ENCODE peak calls at places on chromosomes 7 and 10, in four cellular contexts. X is head of caudate nucleus, Z is EH, K is heart right ventricle. L is an unnamed sample.

GRCh38 chr10:34589275-34589674 is 225.8 kb downstream of the PARD3 start:
- DNase-seq in Z (no peak), K (no peak), X (no peak), L (no peak)

GRCh38 chr7:27709137-27710075 is 30.6 kb upstream of the TAX1BP1 start:
- DNase-seq in X (no peak), Z (peak), K (no peak), L (peak)

GRCh38 chr10:44822993-44823392 is 88.1 kb upstream of the TMEM72 start:
- DNase-seq in K (no peak), Z (no peak), X (no peak), L (peak)

GRCh38 chr7:151851160-151851751 is 25.7 kb downstream of the PRKAG2 start:
- DNase-seq in Z (no peak), X (peak), K (no peak), L (no peak)

GRCh38 chr7:3243256-3243655 is 57.8 kb upstream of the SDK1 start:
- DNase-seq in K (no peak), X (no peak), Z (no peak), L (no peak)

GRCh38 chr10:114604357-114605129 is 53.5 kb downstream of the ABLIM1 start:
- DNase-seq in K (no peak), Z (no peak), X (no peak), L (no peak)

GRCh38 chr10:112950714-112951348 is 784 bp downstream of the TCF7L2 start:
- DNase-seq in X (peak), K (peak), Z (peak), L (peak)

GRCh38 chr10:58475322-58476277 is 37.1 kb upstream of the BICC1 start:
- DNase-seq in Z (peak), K (no peak), X (no peak), L (no peak)

GRCh38 chr7:4297843-4298219 is 384.3 kb upstream of the FOXK1 start:
- DNase-seq in K (no peak), Z (no peak), X (no peak), L (no peak)

GRCh38 chr10:93572606-93573005 is 6.1 kb downstream of the FFAR4 start:
- DNase-seq in Z (no peak), K (no peak), X (no peak), L (no peak)

GRCh38 chr10:129063877-129064276 is 403.2 kb upstream of the MGMT start:
- DNase-seq in X (no peak), K (no peak), Z (no peak), L (no peak)

GRCh38 chr10:71052708-71053107 is 159.7 kb upstream of the UNC5B start:
- DNase-seq in X (no peak), Z (no peak), K (no peak), L (no peak)

GRCh38 chr7:4282434-4283223 is 399.5 kb upstream of the FOXK1 start:
- DNase-seq in Z (no peak), X (no peak), K (no peak), L (no peak)

GRCh38 chr7:35253680-35254495 is at the start of gene TBX20:
- DNase-seq in K (peak), Z (peak), X (no peak), L (no peak)

GRCh38 chr7:133512560-133512959 is 259.7 kb downstream of the EXOC4 start:
- DNase-seq in K (no peak), Z (peak), X (no peak), L (no peak)

GRCh38 chr10:50396491-50397311 is 145.4 kb upstream of the ASAH2 start:
- DNase-seq in K (no peak), X (no peak), Z (peak), L (no peak)

GRCh38 chr7:129210256-129210988 is 14.4 kb upstream of the AHCYL2 start:
- DNase-seq in K (peak), Z (peak), X (peak), L (peak)

GRCh38 chr7:142854505-142855400 is at the start of gene EPHB6:
- DNase-seq in X (peak), K (peak), Z (peak), L (peak)

GRCh38 chr7:757741-758163 is 30.7 kb upstream of the PRKAR1B start:
- DNase-seq in X (no peak), Z (no peak), K (no peak), L (no peak)

GRCh38 chr7:45709168-45710034 is 135.2 kb downstream of the ADCY1 start:
- DNase-seq in K (no peak), Z (peak), X (no peak), L (no peak)

GRCh38 chr7:117117172-117117571 is 163.9 kb downstream of the ST7 start:
- DNase-seq in X (no peak), K (no peak), Z (no peak), L (no peak)

GRCh38 chr7:120337308-120337907 is 64.4 kb downstream of the KCND2 start:
- DNase-seq in X (no peak), K (no peak), Z (no peak), L (no peak)

GRCh38 chr7:134831862-134832261 is 52.4 kb downstream of the CALD1 start:
- DNase-seq in Z (no peak), K (peak), X (peak), L (no peak)

GRCh38 chr10:121503587-121504051 is 94.6 kb downstream of the FGFR2 start:
- DNase-seq in K (no peak), X (no peak), Z (peak), L (no peak)

GRCh38 chr7:123275036-123275753 is 75.4 kb upstream of the SLC13A1 start:
- DNase-seq in Z (no peak), X (no peak), K (no peak), L (no peak)

GRCh38 chr10:8787649-8788048 is 733.2 kb downstream of the GATA3 start:
- DNase-seq in Z (no peak), X (no peak), K (no peak), L (no peak)

GRCh38 chr10:43347997-43348396 is 23.4 kb upstream of the FXYD4 start:
- DNase-seq in X (no peak), K (no peak), Z (no peak), L (no peak)

GRCh38 chr10:96014473-96015102 is 28.8 kb upstream of the CCNJ start:
- DNase-seq in X (no peak), K (no peak), Z (no peak), L (no peak)

GRCh38 chr10:90847436-90847835 is 10.4 kb downstream of the HTR7 start:
- DNase-seq in K (no peak), X (no peak), Z (peak), L (no peak)

GRCh38 chr7:133481676-133482075 is 228.8 kb downstream of the EXOC4 start:
- DNase-seq in K (no peak), X (no peak), Z (peak), L (no peak)

GRCh38 chr7:134703781-134704180 is 57.1 kb downstream of the BPGM start:
- DNase-seq in K (no peak), Z (peak), X (no peak), L (peak)

GRCh38 chr7:15178065-15178464 is 275.5 kb upstream of the DGKB start:
- DNase-seq in Z (no peak), X (no peak), K (no peak), L (no peak)